ENCODE peak calls at places on chromosomes 5 and 9, in eight cellular contexts. O, L, Z, A, H, C, Y and N are unnamed samples. For H3K36me3, the result is how much of the 10 kb centered on the place peaks cover.

GRCh38 chr5:84637662-84638375 is 253.1 kb upstream of the EDIL3 start:
- DNase-seq in O (no peak), L (no peak), Z (no peak), A (no peak), H (no peak), C (no peak), Y (no peak), N (no peak)

GRCh38 chr5:73540192-73540591 is 25.2 kb downstream of the ANKRA2 start:
- DNase-seq in O (no peak), L (no peak), Z (no peak), A (no peak), H (no peak), C (no peak), Y (no peak), N (no peak)

GRCh38 chr5:147708708-147709107 is 73.8 kb downstream of the JAKMIP2 start:
- DNase-seq in O (no peak), L (no peak), Z (no peak), A (no peak), H (no peak), C (no peak), Y (no peak), N (no peak)

GRCh38 chr9:126132751-126133150 is 193.9 kb upstream of the MVB12B start:
- DNase-seq in O (no peak), L (peak), Z (no peak), A (no peak), H (no peak), C (no peak), Y (no peak), N (no peak)

GRCh38 chr9:131254107-131254491 is 22.2 kb downstream of the FAM78A start:
- DNase-seq in O (no peak), L (no peak), Z (peak), A (peak), H (no peak), C (no peak), Y (no peak), N (no peak)

GRCh38 chr5:13378073-13378472 is 566.4 kb downstream of the DNAH5 start:
- DNase-seq in O (no peak), L (peak), Z (no peak), A (no peak), H (no peak), C (no peak), Y (no peak), N (no peak)

GRCh38 chr5:119355636-119356383 is at the start of gene TNFAIP8:
- DNase-seq in O (no peak), L (peak), Z (peak), A (peak), H (peak), C (no peak), Y (no peak), N (peak)

GRCh38 chr5:126358525-126358924 is 64.7 kb upstream of the GRAMD2B start:
- DNase-seq in O (no peak), L (no peak), Z (no peak), A (no peak), H (no peak), C (no peak), Y (no peak), N (no peak)

GRCh38 chr9:71985070-71985956 is 73.9 kb downstream of the C9orf85 start:
- DNase-seq in O (no peak), L (no peak), Z (no peak), A (peak), H (peak), C (no peak), Y (peak), N (peak)

GRCh38 chr9:21833090-21833801 is 30.8 kb downstream of the MTAP start:
- DNase-seq in O (no peak), L (no peak), Z (no peak), A (no peak), H (no peak), C (no peak), Y (no peak), N (no peak)

GRCh38 chr9:37812773-37813379 is 12.3 kb downstream of the DCAF10 start:
- DNase-seq in O (no peak), L (no peak), Z (no peak), A (no peak), H (no peak), C (no peak), Y (no peak), N (no peak)

GRCh38 chr9:97572892-97573365 is 60.2 kb downstream of the TSTD2 start:
- DNase-seq in O (peak), L (peak), Z (no peak), A (no peak), H (no peak), C (no peak), Y (no peak), N (no peak)

GRCh38 chr5:31854181-31854624 is 215.3 kb downstream of the PDZD2 start:
- DNase-seq in O (peak), L (no peak), Z (peak), A (no peak), H (no peak), C (no peak), Y (peak), N (no peak)

GRCh38 chr5:31859096-31859495 is 220.2 kb downstream of the PDZD2 start:
- DNase-seq in O (no peak), L (no peak), Z (no peak), A (no peak), H (no peak), C (no peak), Y (no peak), N (no peak)

GRCh38 chr5:31854625-31855526 is 215.9 kb downstream of the PDZD2 start:
- DNase-seq in O (peak), L (no peak), Z (peak), A (peak), H (no peak), C (no peak), Y (peak), N (no peak)

GRCh38 chr5:31853398-31854135 is 214.6 kb downstream of the PDZD2 start:
- DNase-seq in O (no peak), L (no peak), Z (no peak), A (no peak), H (no peak), C (no peak), Y (no peak), N (no peak)

DNA sequence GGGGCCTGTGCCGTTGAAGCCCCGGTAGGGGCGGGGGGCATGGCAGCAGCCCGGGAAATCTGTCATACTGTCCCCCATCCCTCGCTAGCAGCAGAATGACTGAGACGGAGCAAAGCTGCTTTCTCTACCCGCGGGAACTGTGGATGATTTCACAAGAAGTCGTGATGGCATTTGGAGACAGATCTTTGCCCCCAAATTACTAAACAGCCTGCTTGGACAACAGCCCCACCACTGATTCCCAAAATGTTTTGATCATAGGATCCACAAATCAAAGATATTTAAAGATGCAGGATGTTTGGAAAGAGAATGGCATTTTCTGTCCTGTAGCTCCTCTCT is 216.6 kb downstream of the PDZD2 start:
- DNase-seq in O (no peak), L (no peak), Z (no peak), A (no peak), H (no peak), C (no peak), Y (no peak), N (no peak)
- H3K4me3 ChIP-seq in O (peak), L (peak), Z (peak), A (peak), H (peak), C (no peak), Y (peak), N (peak)

GRCh38 chr5:1318659-1319251 is 23.9 kb upstream of the TERT start:
- DNase-seq in O (peak), L (no peak), Z (no peak), A (no peak), H (no peak), C (no peak), Y (no peak), N (no peak)
- H3K36me3 ChIP-seq in O (half or more), L (half or more), Z (half or more), A (under half), H (under half), C (under half), Y (half or more), N (under half)

GRCh38 chr9:137433916-137434431 is 7.2 kb downstream of the ENTPD8 start:
- DNase-seq in O (no peak), L (no peak), Z (peak), A (no peak), H (no peak), C (no peak), Y (no peak), N (no peak)

GRCh38 chr9:137434498-137435380 is 6.4 kb downstream of the ENTPD8 start:
- DNase-seq in O (no peak), L (no peak), Z (no peak), A (no peak), H (no peak), C (no peak), Y (no peak), N (no peak)

GRCh38 chr9:137432687-137433348 is 8.3 kb downstream of the ENTPD8 start:
- DNase-seq in O (no peak), L (no peak), Z (peak), A (no peak), H (no peak), C (no peak), Y (no peak), N (no peak)

GRCh38 chr9:137431416-137431931 is 8.3 kb downstream of the NOXA1 start:
- DNase-seq in O (no peak), L (no peak), Z (peak), A (no peak), H (no peak), C (no peak), Y (no peak), N (no peak)

DNA sequence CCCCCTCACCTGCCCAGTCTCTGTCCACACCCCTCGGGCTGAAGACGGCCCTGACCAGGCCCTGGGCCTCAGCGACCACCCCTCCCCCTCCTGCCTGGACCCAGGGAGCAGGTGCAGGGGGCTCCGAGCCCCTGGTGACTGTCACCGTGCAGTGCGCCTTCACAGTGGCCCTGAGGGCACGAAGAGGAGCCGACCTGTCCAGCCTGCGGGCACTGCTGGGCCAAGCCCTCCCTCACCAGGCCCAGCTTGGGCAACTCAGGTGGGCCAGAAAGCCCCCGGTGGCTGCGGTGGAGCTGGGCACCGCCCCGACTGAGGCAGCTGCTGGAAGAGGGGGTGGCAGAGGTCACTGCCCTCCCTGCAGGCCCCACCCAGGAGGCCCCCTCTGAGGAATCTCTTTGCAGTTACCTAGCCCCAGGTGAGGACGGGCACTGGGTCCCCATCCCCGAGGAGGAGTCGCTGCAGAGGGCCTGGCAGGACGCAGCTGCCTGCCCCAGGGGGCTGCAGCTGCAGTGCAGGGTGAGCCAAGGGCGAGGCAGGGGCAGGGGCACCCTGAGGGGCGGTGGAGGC is 7.7 kb downstream of the ENTPD8 start:
- DNase-seq in O (no peak), L (no peak), Z (peak), A (no peak), H (no peak), C (no peak), Y (no peak), N (no peak)
- H3K4me3 ChIP-seq in O (no peak), L (no peak), Z (no peak), A (no peak), H (no peak), C (no peak), Y (no peak), N (no peak)

GRCh38 chr9:107307331-107307730 is 24.3 kb downstream of the RAD23B start:
- DNase-seq in O (no peak), L (no peak), Z (no peak), A (no peak), H (no peak), C (no peak), Y (no peak), N (no peak)
- H3K36me3 ChIP-seq in O (half or more), L (under half), Z (half or more), A (half or more), H (under half), C (under half), Y (half or more), N (under half)

DNA sequence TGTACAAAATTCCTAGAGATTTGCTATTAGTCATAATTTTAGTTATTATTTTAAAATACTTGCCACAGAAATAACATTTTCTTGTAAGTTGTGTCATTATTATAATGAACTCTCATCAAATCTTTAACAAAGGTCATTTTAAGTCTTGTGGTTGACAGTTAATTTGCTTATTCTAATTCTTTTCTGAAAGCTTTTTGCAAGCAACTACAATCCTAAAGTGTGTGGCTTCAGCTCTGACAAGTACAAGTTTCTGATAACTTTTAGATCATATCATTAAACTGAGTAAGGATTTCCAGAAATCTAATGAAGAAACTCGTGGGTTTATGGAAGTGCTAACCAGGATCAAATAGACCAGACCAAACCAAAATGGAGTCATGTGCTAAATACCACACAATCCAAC is 86.4 kb downstream of the SFXN1 start:
- DNase-seq in O (no peak), L (no peak), Z (no peak), A (no peak), H (no peak), C (no peak), Y (no peak), N (no peak)
- H3K4me3 ChIP-seq in O (no peak), L (no peak), Z (no peak), A (no peak), H (no peak), C (no peak), Y (no peak), N (no peak)